ENCODE peak calls at places on chromosomes 2 and 18, in six cellular contexts. Y is neuronal stem cell, Q is IMR-90, D is trophoblast cell, V is mesenchymal stem cell, U is H1. T is an unnamed sample.
A peak's percentile ranks its signal among the peaks of the same experiment; 100 is the strongest.

GRCh38 chr2:180359522-180360282 is 352.6 kb upstream of the CWC22 start:
- DNase-seq in Y (no peak), Q (no peak), D (no peak), V (no peak), U (no peak), T (peak; percentile 38)

GRCh38 chr2:217851191-217852020 is 151.4 kb downstream of the TNS1 start:
- DNase-seq in Y (no peak), Q (peak; percentile 68), D (no peak), V (peak; percentile 91), U (no peak), T (no peak)

GRCh38 chr18:44686156-44686555 is 5.5 kb downstream of the SETBP1 start:
- DNase-seq in Y (no peak), Q (no peak), D (no peak), V (no peak), U (no peak), T (no peak)

GRCh38 chr2:7813541-7814310 is 868.1 kb upstream of the ID2 start:
- DNase-seq in Y (no peak), Q (peak; percentile 12), D (no peak), V (no peak), U (no peak), T (no peak)

GRCh38 chr18:64099244-64099643 is 49.6 kb downstream of the LINC00305 start:
- DNase-seq in Y (no peak), Q (no peak), D (no peak), V (no peak), U (no peak), T (no peak)

GRCh38 chr18:26650310-26651285 is 102.2 kb upstream of the KCTD1 start:
- DNase-seq in Y (no peak), Q (no peak), D (no peak), V (no peak), U (no peak), T (peak; percentile 72)

GRCh38 chr2:42793314-42794270 is 1.2 kb upstream of the HAAO start:
- DNase-seq in Y (peak; percentile 38), Q (no peak), D (no peak), V (peak; percentile 46), U (no peak), T (peak; percentile 65)

GRCh38 chr2:27667439-27667838 is 3.8 kb downstream of the SLC4A1AP start:
- DNase-seq in Y (no peak), Q (no peak), D (no peak), V (no peak), U (no peak), T (no peak)

DNA sequence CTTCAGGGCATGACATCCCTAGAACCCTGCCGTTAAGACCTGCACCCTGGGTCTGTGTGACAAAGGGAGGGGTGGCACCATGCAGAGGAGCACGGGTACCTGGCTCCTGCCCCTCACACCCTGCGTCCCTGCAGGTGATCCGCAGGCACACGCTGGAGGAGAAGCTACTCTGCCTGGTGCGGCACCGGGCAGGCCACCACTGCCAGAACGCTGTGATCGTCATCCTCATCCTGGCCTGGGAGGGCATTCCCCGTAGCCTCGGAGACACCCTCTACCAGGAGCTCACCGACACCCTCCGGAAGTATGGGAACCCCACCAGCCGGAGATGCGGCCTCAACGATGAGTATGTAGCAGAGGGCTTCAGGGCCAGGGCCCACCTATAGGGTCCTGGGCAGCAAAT is 60.0 kb downstream of the BOLA3 start:
- DNase-seq in Y (no peak), Q (no peak), D (no peak), V (no peak), U (no peak), T (no peak)
- H3K36me3 ChIP-seq in Y (peaks cover 38% of the 10 kb centered on the region), Q (peaks cover 45% of the 10 kb centered on the region), D (peaks cover 44% of the 10 kb centered on the region), V (peaks cover 41% of the 10 kb centered on the region), U (peaks cover 24% of the 10 kb centered on the region), T (peaks cover 5% of the 10 kb centered on the region)

DNA sequence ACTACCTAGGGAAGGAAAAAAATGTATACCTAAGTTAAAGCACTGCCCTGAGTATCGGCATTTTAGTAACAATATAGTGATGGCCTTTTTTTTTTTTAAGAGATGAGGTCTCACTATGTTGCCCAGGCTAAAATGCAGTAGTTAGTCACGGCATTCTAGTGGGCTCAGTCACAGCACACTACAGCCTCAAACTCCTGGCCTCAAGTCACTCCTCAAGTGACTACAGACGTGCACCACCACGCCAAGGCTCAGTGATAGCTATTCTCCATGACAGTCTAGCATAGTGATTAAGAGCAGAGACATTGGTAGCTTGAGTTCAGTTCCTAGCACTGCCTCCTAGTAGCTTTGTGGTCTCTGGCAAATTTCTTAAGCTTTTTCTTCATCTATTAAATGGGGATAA is 27.6 kb downstream of the UBXN2A start:
- DNase-seq in Y (no peak), Q (no peak), D (peak; percentile 65), V (no peak), U (no peak), T (no peak)
- H3K23ac ChIP-seq in Y (peak overlapping the region; percentile 80), Q (no peak overlapping the region), D (no peak overlapping the region), V (no peak overlapping the region), U (no peak overlapping the region), T (no peak overlapping the region)

GRCh38 chr2:46564350-46564749 is 85.0 kb downstream of the TMEM247 start:
- DNase-seq in Y (no peak), Q (peak; percentile 33), D (no peak), V (no peak), U (no peak), T (no peak)
- H3K36me3 ChIP-seq in Y (no peaks in the 10 kb centered on the region), Q (peaks cover 22% of the 10 kb centered on the region), D (peaks cover 8% of the 10 kb centered on the region), V (peaks cover 86% of the 10 kb centered on the region), U (no peaks in the 10 kb centered on the region), T (no peaks in the 10 kb centered on the region)

GRCh38 chr2:69781321-69782248 is 39.7 kb downstream of the ANXA4 start:
- DNase-seq in Y (no peak), Q (no peak), D (no peak), V (no peak), U (peak; percentile 34), T (peak; percentile 45)
- H3K23ac ChIP-seq in Y (no peak overlapping the region), Q (no peak overlapping the region), D (no peak overlapping the region), V (no peak overlapping the region), U (no peak overlapping the region), T (no peak overlapping the region)

GRCh38 chr2:6524678-6525367 is 340.9 kb downstream of the CMPK2 start:
- DNase-seq in Y (no peak), Q (peak; percentile 27), D (no peak), V (peak; percentile 37), U (no peak), T (no peak)

GRCh38 chr2:6523476-6523875 is 342.2 kb downstream of the CMPK2 start:
- DNase-seq in Y (no peak), Q (no peak), D (no peak), V (no peak), U (no peak), T (peak; percentile 4)

GRCh38 chr2:6531304-6531703 is 334.4 kb downstream of the CMPK2 start:
- DNase-seq in Y (no peak), Q (no peak), D (no peak), V (no peak), U (no peak), T (no peak)

GRCh38 chr2:6525371-6525770 is 340.3 kb downstream of the CMPK2 start:
- DNase-seq in Y (no peak), Q (no peak), D (no peak), V (no peak), U (no peak), T (no peak)

GRCh38 chr2:6526093-6526824 is 339.4 kb downstream of the CMPK2 start:
- DNase-seq in Y (peak; percentile 49), Q (no peak), D (peak; percentile 56), V (no peak), U (no peak), T (peak; percentile 80)
- H3K36me3 ChIP-seq in Y (no peaks in the 10 kb centered on the region), Q (no peaks in the 10 kb centered on the region), D (no peaks in the 10 kb centered on the region), V (no peaks in the 10 kb centered on the region), U (no peaks in the 10 kb centered on the region), T (no peaks in the 10 kb centered on the region)

GRCh38 chr2:144967971-144968370 is 448.1 kb upstream of the ZEB2 start:
- DNase-seq in Y (no peak), Q (no peak), D (no peak), V (no peak), U (no peak), T (no peak)
- H3K23ac ChIP-seq in Y (no peak overlapping the region), Q (no peak overlapping the region), D (no peak overlapping the region), V (no peak overlapping the region), U (no peak overlapping the region), T (no peak overlapping the region)

GRCh38 chr2:86213056-86213455 is 13.8 kb downstream of the MRPL35 start:
- DNase-seq in Y (no peak), Q (no peak), D (no peak), V (no peak), U (no peak), T (no peak)
- H3K36me3 ChIP-seq in Y (peaks cover 13% of the 10 kb centered on the region), Q (peaks cover 22% of the 10 kb centered on the region), D (peaks cover 21% of the 10 kb centered on the region), V (peaks cover 61% of the 10 kb centered on the region), U (peaks cover 21% of the 10 kb centered on the region), T (peaks cover 3% of the 10 kb centered on the region)

GRCh38 chr2:97796465-97797126 is 83.2 kb downstream of the ZAP70 start:
- DNase-seq in Y (no peak), Q (no peak), D (no peak), V (no peak), U (no peak), T (no peak)
- H3K23ac ChIP-seq in Y (no peak overlapping the region), Q (no peak overlapping the region), D (no peak overlapping the region), V (no peak overlapping the region), U (no peak overlapping the region), T (no peak overlapping the region)

DNA sequence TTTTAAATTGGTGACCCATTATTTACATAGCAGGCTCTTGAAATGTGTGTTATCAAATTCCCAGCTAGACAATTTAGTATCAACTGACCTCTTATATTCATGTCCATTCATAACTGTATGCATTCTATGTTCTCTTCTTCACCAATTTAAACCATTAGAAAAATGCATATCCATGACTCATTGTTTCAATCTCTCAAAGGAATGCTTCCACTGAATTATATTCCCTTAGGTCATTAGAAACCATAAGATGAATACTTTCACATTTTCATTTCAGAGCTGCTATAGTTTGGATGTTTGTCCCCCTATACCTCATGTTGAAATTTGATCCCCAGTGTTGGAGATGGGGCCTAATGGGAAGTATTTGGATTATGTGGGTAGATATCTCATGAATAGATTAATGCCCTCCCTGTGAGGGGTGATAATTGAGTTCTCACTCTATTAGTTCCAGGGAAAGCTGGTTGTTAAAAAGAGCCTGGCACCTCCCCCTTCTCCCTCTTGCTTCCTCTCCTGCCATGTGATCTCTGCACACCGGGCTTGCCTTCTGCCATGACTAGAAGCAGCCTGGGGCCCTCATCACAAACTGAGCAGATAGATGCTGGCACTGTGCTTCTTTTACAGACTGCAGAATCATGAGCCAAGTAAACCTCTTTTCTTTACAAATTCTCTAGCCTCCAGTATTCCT is 35.7 kb downstream of the THUMPD2 start:
- DNase-seq in Y (no peak), Q (peak; percentile 70), D (peak; percentile 34), V (peak; percentile 27), U (no peak), T (peak; percentile 92)
- H3K36me3 ChIP-seq in Y (peaks cover 8% of the 10 kb centered on the region), Q (peaks cover 5% of the 10 kb centered on the region), D (no peaks in the 10 kb centered on the region), V (peaks cover 88% of the 10 kb centered on the region), U (no peaks in the 10 kb centered on the region), T (no peaks in the 10 kb centered on the region)

T was measured in mesendoderm.